ENCODE peak calls at places on chromosomes 16 and 17, in seven cellular contexts. One of them, this sample, is unnamed.

GRCh38 chr17:13584701-13585080 is 17.0 kb downstream of the HS3ST3A1 start:
- DNase-seq in lower lobe of right lung: no peak
- DNase-seq in adrenal gland: no peak
- DNase-seq in endodermal cell: no peak
- DNase-seq in PC-3: peak; percentile 49
- DNase-seq in upper lobe of right lung: no peak
- DNase-seq in heart left ventricle: no peak
- DNase-seq in this sample: no peak

GRCh38 chr16:28277537-28278388 is 14.6 kb upstream of the SBK1 start:
- DNase-seq in lower lobe of right lung: peak; percentile 92
- DNase-seq in adrenal gland: peak; percentile 90
- DNase-seq in endodermal cell: peak; percentile 96
- DNase-seq in PC-3: peak; percentile 80
- DNase-seq in upper lobe of right lung: peak; percentile 91
- DNase-seq in heart left ventricle: peak; percentile 78
- DNase-seq in this sample: no peak

GRCh38 chr17:14201087-14201486 is 35.6 kb downstream of the CDRT15 start:
- DNase-seq in lower lobe of right lung: no peak
- DNase-seq in adrenal gland: no peak
- DNase-seq in endodermal cell: no peak
- DNase-seq in PC-3: no peak
- DNase-seq in upper lobe of right lung: no peak
- DNase-seq in heart left ventricle: no peak
- DNase-seq in this sample: no peak

GRCh38 chr16:86211800-86212199 is 298.5 kb upstream of the FOXF1 start:
- DNase-seq in lower lobe of right lung: no peak
- DNase-seq in adrenal gland: no peak
- DNase-seq in endodermal cell: no peak
- DNase-seq in PC-3: no peak
- DNase-seq in upper lobe of right lung: no peak
- DNase-seq in heart left ventricle: no peak
- DNase-seq in this sample: no peak

GRCh38 chr17:15398736-15399331 is 57.4 kb upstream of the TEKT3 start:
- DNase-seq in lower lobe of right lung: no peak
- DNase-seq in adrenal gland: peak; percentile 77
- DNase-seq in endodermal cell: peak; percentile 36
- DNase-seq in PC-3: peak; percentile 93
- DNase-seq in upper lobe of right lung: no peak
- DNase-seq in heart left ventricle: no peak
- DNase-seq in this sample: no peak

GRCh38 chr17:12620200-12620720 is 45.4 kb upstream of the MYOCD start:
- DNase-seq in lower lobe of right lung: no peak
- DNase-seq in adrenal gland: no peak
- DNase-seq in endodermal cell: no peak
- DNase-seq in PC-3: no peak
- DNase-seq in upper lobe of right lung: no peak
- DNase-seq in heart left ventricle: no peak
- DNase-seq in this sample: peak; percentile 52

GRCh38 chr16:67156146-67156844 is 3.4 kb downstream of the TRADD start:
- DNase-seq in lower lobe of right lung: no peak
- DNase-seq in adrenal gland: no peak
- DNase-seq in endodermal cell: peak; percentile 46
- DNase-seq in PC-3: no peak
- DNase-seq in upper lobe of right lung: no peak
- DNase-seq in heart left ventricle: no peak
- DNase-seq in this sample: no peak

GRCh38 chr17:73201215-73202069 is 8.6 kb downstream of the COG1 start:
- DNase-seq in lower lobe of right lung: no peak
- DNase-seq in adrenal gland: peak; percentile 82
- DNase-seq in endodermal cell: no peak
- DNase-seq in PC-3: no peak
- DNase-seq in upper lobe of right lung: no peak
- DNase-seq in heart left ventricle: peak; percentile 20
- DNase-seq in this sample: no peak

GRCh38 chr17:15655162-15655561 is 28.9 kb downstream of the TRIM16 start:
- DNase-seq in lower lobe of right lung: no peak
- DNase-seq in adrenal gland: no peak
- DNase-seq in endodermal cell: no peak
- DNase-seq in PC-3: peak; percentile 57
- DNase-seq in upper lobe of right lung: no peak
- DNase-seq in heart left ventricle: no peak
- DNase-seq in this sample: no peak

GRCh38 chr17:61007980-61008379 is 330.3 kb downstream of the BCAS3 start:
- DNase-seq in lower lobe of right lung: no peak
- DNase-seq in adrenal gland: no peak
- DNase-seq in endodermal cell: no peak
- DNase-seq in PC-3: no peak
- DNase-seq in upper lobe of right lung: no peak
- DNase-seq in heart left ventricle: peak; percentile 16
- DNase-seq in this sample: no peak

GRCh38 chr17:67139784-67140665 is 95.7 kb downstream of the CACNG1 start:
- DNase-seq in lower lobe of right lung: no peak
- DNase-seq in adrenal gland: no peak
- DNase-seq in endodermal cell: peak; percentile 81
- DNase-seq in PC-3: peak; percentile 79
- DNase-seq in upper lobe of right lung: no peak
- DNase-seq in heart left ventricle: no peak
- DNase-seq in this sample: no peak

GRCh38 chr17:142876-143784 is 5.8 kb downstream of the SCGB1C2 start:
- DNase-seq in lower lobe of right lung: peak; percentile 24
- DNase-seq in adrenal gland: peak; percentile 12
- DNase-seq in endodermal cell: no peak
- DNase-seq in PC-3: no peak
- DNase-seq in upper lobe of right lung: peak; percentile 29
- DNase-seq in heart left ventricle: peak; percentile 3
- DNase-seq in this sample: no peak

GRCh38 chr17:31692632-31693031 is 166.4 kb downstream of the COPRS start:
- DNase-seq in lower lobe of right lung: no peak
- DNase-seq in adrenal gland: no peak
- DNase-seq in endodermal cell: no peak
- DNase-seq in PC-3: no peak
- DNase-seq in upper lobe of right lung: no peak
- DNase-seq in heart left ventricle: no peak
- DNase-seq in this sample: no peak

GRCh38 chr16:23286131-23286532 is 16.0 kb upstream of the SCNN1B start:
- DNase-seq in lower lobe of right lung: no peak
- DNase-seq in adrenal gland: no peak
- DNase-seq in endodermal cell: no peak
- DNase-seq in PC-3: peak; percentile 86
- DNase-seq in upper lobe of right lung: no peak
- DNase-seq in heart left ventricle: no peak
- DNase-seq in this sample: no peak

GRCh38 chr16:87843678-87844373 is 25.5 kb downstream of the SLC7A5 start:
- DNase-seq in lower lobe of right lung: no peak
- DNase-seq in adrenal gland: no peak
- DNase-seq in endodermal cell: no peak
- DNase-seq in PC-3: no peak
- DNase-seq in upper lobe of right lung: no peak
- DNase-seq in heart left ventricle: no peak
- DNase-seq in this sample: no peak

GRCh38 chr16:89466920-89467319 is 23.4 kb downstream of the ANKRD11 start:
- DNase-seq in lower lobe of right lung: no peak
- DNase-seq in adrenal gland: no peak
- DNase-seq in endodermal cell: no peak
- DNase-seq in PC-3: no peak
- DNase-seq in upper lobe of right lung: no peak
- DNase-seq in heart left ventricle: no peak
- DNase-seq in this sample: no peak

GRCh38 chr17:2795412-2796163 is 650 bp upstream of the RAP1GAP2 start:
- DNase-seq in lower lobe of right lung: no peak
- DNase-seq in adrenal gland: no peak
- DNase-seq in endodermal cell: no peak
- DNase-seq in PC-3: no peak
- DNase-seq in upper lobe of right lung: no peak
- DNase-seq in heart left ventricle: no peak
- DNase-seq in this sample: no peak
- H3K4me3 ChIP-seq in lower lobe of right lung: peak overlapping the region; percentile 51
- H3K4me3 ChIP-seq in adrenal gland: no peak overlapping the region
- H3K4me3 ChIP-seq in endodermal cell: no peak overlapping the region
- H3K4me3 ChIP-seq in PC-3: no peak overlapping the region
- H3K4me3 ChIP-seq in upper lobe of right lung: peak overlapping the region; percentile 38
- H3K4me3 ChIP-seq in heart left ventricle: peak overlapping the region; percentile 28
- H3K4me3 ChIP-seq in this sample: no peak overlapping the region

DNA sequence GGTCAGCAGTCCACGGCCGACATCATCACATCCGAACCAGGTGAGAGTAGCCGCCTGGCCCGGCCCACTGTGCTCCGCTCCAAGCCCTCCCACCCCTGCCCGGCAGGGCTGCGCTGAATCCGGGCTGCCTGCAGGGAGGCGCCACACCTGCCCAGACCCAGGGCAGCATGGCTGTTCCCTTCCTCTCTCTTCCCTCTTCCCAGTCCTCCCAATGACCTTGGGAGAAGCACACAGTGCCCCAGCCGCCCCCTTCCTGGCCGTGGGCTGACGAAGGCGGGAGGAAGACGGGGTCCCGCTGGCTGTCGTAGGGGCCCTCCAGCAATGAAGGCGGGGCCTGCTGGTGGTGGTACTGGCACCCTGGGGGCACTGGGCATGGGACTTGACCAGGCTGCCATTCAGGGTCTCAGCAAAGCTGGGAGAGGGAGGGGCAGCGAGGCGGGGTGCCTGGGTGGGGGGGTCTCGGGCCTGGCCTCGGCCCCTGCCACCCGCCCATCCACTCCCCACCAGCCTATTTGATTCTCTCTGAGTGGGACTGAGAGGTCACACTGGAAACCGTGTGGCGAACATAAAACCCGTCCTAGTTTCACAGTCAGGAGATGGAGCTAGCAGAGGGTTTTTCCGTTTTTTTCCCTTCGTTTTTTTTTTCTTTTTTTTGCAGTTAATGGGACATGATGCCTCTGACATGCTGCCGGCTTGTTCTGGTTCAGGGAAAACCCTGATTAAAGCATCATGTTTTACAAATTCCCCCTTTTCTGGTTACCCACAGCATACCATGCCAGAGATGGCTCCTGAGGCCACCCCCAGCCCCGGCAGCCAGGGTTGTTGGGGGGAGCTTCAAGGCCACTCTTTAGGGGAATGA is 50.6 kb downstream of the BAHCC1 start:
- DNase-seq in lower lobe of right lung: no peak
- DNase-seq in adrenal gland: no peak
- DNase-seq in endodermal cell: peak; percentile 76
- DNase-seq in PC-3: no peak
- DNase-seq in upper lobe of right lung: no peak
- DNase-seq in heart left ventricle: no peak
- DNase-seq in this sample: no peak
- TF ChIP-seq CTCF in lower lobe of right lung: no peak
- TF ChIP-seq CTCF in adrenal gland: no peak
- TF ChIP-seq CTCF in endodermal cell: peak; percentile 36
- TF ChIP-seq CTCF in PC-3: peak; percentile 36
- TF ChIP-seq CTCF in upper lobe of right lung: no peak
- TF ChIP-seq CTCF in heart left ventricle: no peak
- TF ChIP-seq CTCF in this sample: no peak

GRCh38 chr16:9114842-9115241 is 23.4 kb downstream of the HAPSTR1 start:
- DNase-seq in lower lobe of right lung: no peak
- DNase-seq in adrenal gland: no peak
- DNase-seq in endodermal cell: peak; percentile 45
- DNase-seq in PC-3: no peak
- DNase-seq in upper lobe of right lung: no peak
- DNase-seq in heart left ventricle: no peak
- DNase-seq in this sample: no peak

GRCh38 chr16:9113707-9114106 is 22.3 kb downstream of the HAPSTR1 start:
- DNase-seq in lower lobe of right lung: no peak
- DNase-seq in adrenal gland: no peak
- DNase-seq in endodermal cell: no peak
- DNase-seq in PC-3: no peak
- DNase-seq in upper lobe of right lung: no peak
- DNase-seq in heart left ventricle: no peak
- DNase-seq in this sample: no peak

GRCh38 chr16:9114112-9114511 is 22.7 kb downstream of the HAPSTR1 start:
- DNase-seq in lower lobe of right lung: no peak
- DNase-seq in adrenal gland: no peak
- DNase-seq in endodermal cell: no peak
- DNase-seq in PC-3: no peak
- DNase-seq in upper lobe of right lung: no peak
- DNase-seq in heart left ventricle: no peak
- DNase-seq in this sample: no peak

GRCh38 chr16:9116141-9116540 is 24.7 kb downstream of the HAPSTR1 start:
- DNase-seq in lower lobe of right lung: no peak
- DNase-seq in adrenal gland: no peak
- DNase-seq in endodermal cell: no peak
- DNase-seq in PC-3: no peak
- DNase-seq in upper lobe of right lung: no peak
- DNase-seq in heart left ventricle: no peak
- DNase-seq in this sample: no peak

DNA sequence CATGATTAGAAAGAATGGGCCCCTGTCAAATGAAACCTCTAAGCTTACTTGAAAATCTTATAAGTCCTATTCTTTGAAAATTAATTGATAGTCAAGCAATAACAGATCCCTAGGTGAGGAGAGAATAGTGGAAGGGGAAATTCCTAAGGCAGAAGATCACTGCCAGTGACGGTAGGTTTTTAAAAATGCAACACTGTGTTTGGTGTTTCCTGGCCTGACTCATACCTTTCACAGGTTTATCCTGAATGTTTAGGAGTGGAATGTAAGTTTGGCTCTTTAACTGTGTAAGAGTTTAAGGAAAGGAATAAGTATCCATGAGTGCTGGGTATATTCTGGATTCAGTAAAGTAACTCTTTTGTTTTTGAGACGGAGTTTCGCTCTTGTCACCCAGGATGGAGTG is 23.8 kb downstream of the HAPSTR1 start:
- DNase-seq in lower lobe of right lung: no peak
- DNase-seq in adrenal gland: no peak
- DNase-seq in endodermal cell: peak; percentile 20
- DNase-seq in PC-3: peak; percentile 83
- DNase-seq in upper lobe of right lung: no peak
- DNase-seq in heart left ventricle: no peak
- DNase-seq in this sample: no peak
- H3K4me3 ChIP-seq in lower lobe of right lung: no peak overlapping the region
- H3K4me3 ChIP-seq in adrenal gland: no peak overlapping the region
- H3K4me3 ChIP-seq in endodermal cell: no peak overlapping the region
- H3K4me3 ChIP-seq in PC-3: no peak overlapping the region
- H3K4me3 ChIP-seq in upper lobe of right lung: no peak overlapping the region
- H3K4me3 ChIP-seq in heart left ventricle: no peak overlapping the region
- H3K4me3 ChIP-seq in this sample: no peak overlapping the region

DNA sequence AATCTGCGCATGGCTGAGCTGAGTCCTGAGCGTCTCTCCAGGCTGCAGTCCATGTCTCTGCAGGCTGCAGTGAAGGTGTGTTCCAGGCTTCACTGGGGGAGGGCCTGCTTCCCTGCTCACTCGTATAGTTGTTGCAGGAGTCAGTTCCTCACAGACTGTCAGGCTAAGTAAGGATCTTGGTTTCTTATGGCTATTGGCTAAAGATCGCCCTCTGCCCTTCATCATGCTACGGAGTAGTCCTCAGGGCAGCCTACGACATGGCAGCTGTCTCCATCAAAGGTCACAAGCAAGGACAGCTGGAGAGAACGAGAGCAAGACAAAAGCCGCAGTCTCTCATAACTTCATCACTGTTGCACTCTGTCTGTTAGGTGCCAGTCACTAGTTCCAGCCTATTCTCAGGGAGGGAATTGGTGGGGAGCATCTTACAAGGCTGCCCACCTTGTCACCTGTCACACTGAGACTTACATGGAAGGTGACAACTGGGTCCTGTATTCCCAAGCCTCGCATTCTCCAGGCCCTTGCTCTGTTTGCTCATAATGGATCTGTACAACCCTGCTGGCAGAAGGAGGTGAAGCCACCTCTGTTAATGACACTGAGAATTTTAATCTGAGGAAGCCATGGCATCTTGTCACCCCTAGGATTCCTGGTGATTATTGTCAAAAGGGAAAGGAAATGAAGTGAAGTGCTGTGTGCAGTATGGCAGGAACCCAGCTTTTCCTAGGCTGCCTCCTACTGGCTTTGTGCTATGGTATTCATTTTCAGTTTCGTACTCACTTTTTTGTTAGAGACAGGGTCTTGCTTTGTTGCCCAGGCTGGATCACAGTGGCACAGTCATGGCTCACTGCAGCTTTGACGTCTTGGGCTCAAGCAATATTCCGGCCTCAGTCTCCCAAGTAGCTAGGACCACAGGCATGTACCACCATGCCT is 43.4 kb downstream of the MFSD11 start:
- DNase-seq in lower lobe of right lung: no peak
- DNase-seq in adrenal gland: no peak
- DNase-seq in endodermal cell: peak; percentile 68
- DNase-seq in PC-3: no peak
- DNase-seq in upper lobe of right lung: no peak
- DNase-seq in heart left ventricle: no peak
- DNase-seq in this sample: no peak
- TF ChIP-seq CTCF in lower lobe of right lung: no peak
- TF ChIP-seq CTCF in adrenal gland: no peak
- TF ChIP-seq CTCF in endodermal cell: peak; percentile 38
- TF ChIP-seq CTCF in PC-3: peak; percentile 32
- TF ChIP-seq CTCF in upper lobe of right lung: no peak
- TF ChIP-seq CTCF in heart left ventricle: no peak
- TF ChIP-seq CTCF in this sample: no peak

This sample was measured in HFF-Myc.